ENCODE peak calls at places on chromosomes 7 and 10, in four cellular contexts. One of them, this sample, is unnamed.

GRCh38 chr10:48364659-48365405 is 58.4 kb downstream of the MAPK8 start:
- DNase-seq in mucosa of gallbladder: no peak
- DNase-seq in activated CD8-positive, alpha-beta memory T cell treated with anti-CD3 and anti-CD28 coated beads, Interleukin-2, amount 50 U/mL, for 4 hours: no peak
- DNase-seq in stromal cell of bone marrow: no peak
- DNase-seq in this sample: peak; percentile 39

GRCh38 chr7:116249969-116250553 is 39.7 kb downstream of the TES start:
- DNase-seq in mucosa of gallbladder: no peak
- DNase-seq in activated CD8-positive, alpha-beta memory T cell treated with anti-CD3 and anti-CD28 coated beads, Interleukin-2, amount 50 U/mL, for 4 hours: no peak
- DNase-seq in stromal cell of bone marrow: no peak
- DNase-seq in this sample: no peak

GRCh38 chr10:86945361-86946214 is 11.8 kb downstream of the MMRN2 start:
- DNase-seq in mucosa of gallbladder: no peak
- DNase-seq in activated CD8-positive, alpha-beta memory T cell treated with anti-CD3 and anti-CD28 coated beads, Interleukin-2, amount 50 U/mL, for 4 hours: no peak
- DNase-seq in stromal cell of bone marrow: no peak
- DNase-seq in this sample: no peak

GRCh38 chr7:4246536-4246935 is 435.6 kb upstream of the FOXK1 start:
- DNase-seq in mucosa of gallbladder: no peak
- DNase-seq in activated CD8-positive, alpha-beta memory T cell treated with anti-CD3 and anti-CD28 coated beads, Interleukin-2, amount 50 U/mL, for 4 hours: no peak
- DNase-seq in stromal cell of bone marrow: no peak
- DNase-seq in this sample: no peak

GRCh38 chr10:44703241-44704155 is 207.6 kb upstream of the TMEM72 start:
- DNase-seq in mucosa of gallbladder: no peak
- DNase-seq in activated CD8-positive, alpha-beta memory T cell treated with anti-CD3 and anti-CD28 coated beads, Interleukin-2, amount 50 U/mL, for 4 hours: no peak
- DNase-seq in stromal cell of bone marrow: peak; percentile 22
- DNase-seq in this sample: no peak

GRCh38 chr10:78194539-78195402 is 161.1 kb downstream of the RPS24 start:
- DNase-seq in mucosa of gallbladder: no peak
- DNase-seq in activated CD8-positive, alpha-beta memory T cell treated with anti-CD3 and anti-CD28 coated beads, Interleukin-2, amount 50 U/mL, for 4 hours: no peak
- DNase-seq in stromal cell of bone marrow: no peak
- DNase-seq in this sample: no peak

GRCh38 chr7:2566890-2567662 is 8.3 kb downstream of the IQCE start:
- DNase-seq in mucosa of gallbladder: no peak
- DNase-seq in activated CD8-positive, alpha-beta memory T cell treated with anti-CD3 and anti-CD28 coated beads, Interleukin-2, amount 50 U/mL, for 4 hours: no peak
- DNase-seq in stromal cell of bone marrow: no peak
- DNase-seq in this sample: no peak

GRCh38 chr10:3813267-3813666 is 28.3 kb upstream of the KLF6 start:
- DNase-seq in mucosa of gallbladder: no peak
- DNase-seq in activated CD8-positive, alpha-beta memory T cell treated with anti-CD3 and anti-CD28 coated beads, Interleukin-2, amount 50 U/mL, for 4 hours: no peak
- DNase-seq in stromal cell of bone marrow: no peak
- DNase-seq in this sample: no peak

GRCh38 chr10:73910401-73910763 is 550 bp upstream of the PLAU start:
- DNase-seq in mucosa of gallbladder: no peak
- DNase-seq in activated CD8-positive, alpha-beta memory T cell treated with anti-CD3 and anti-CD28 coated beads, Interleukin-2, amount 50 U/mL, for 4 hours: peak; percentile 23
- DNase-seq in stromal cell of bone marrow: no peak
- DNase-seq in this sample: no peak

GRCh38 chr10:68106656-68107055 is 2.6 kb upstream of the MYPN start:
- DNase-seq in mucosa of gallbladder: no peak
- DNase-seq in activated CD8-positive, alpha-beta memory T cell treated with anti-CD3 and anti-CD28 coated beads, Interleukin-2, amount 50 U/mL, for 4 hours: no peak
- DNase-seq in stromal cell of bone marrow: peak; percentile 83
- DNase-seq in this sample: peak; percentile 46

GRCh38 chr10:49398000-49398861 is 2.3 kb upstream of the DRGX start:
- DNase-seq in mucosa of gallbladder: peak; percentile 55
- DNase-seq in activated CD8-positive, alpha-beta memory T cell treated with anti-CD3 and anti-CD28 coated beads, Interleukin-2, amount 50 U/mL, for 4 hours: peak; percentile 45
- DNase-seq in stromal cell of bone marrow: no peak
- DNase-seq in this sample: no peak

This sample was measured in fibroblast of the conjunctiva.